ENCODE peak calls at places on chromosomes 16 and 17, in five cellular contexts. One of them, this sample, is unnamed.

GRCh38 chr16:59058261-59058660 is 324.1 kb upstream of the GOT2 start:
- DNase-seq in COR-L47: no peak
- DNase-seq in NCI-H774: no peak
- DNase-seq in Daoy: no peak
- DNase-seq in H7: no peak
- DNase-seq in this sample: no peak

GRCh38 chr17:55295411-55296170 is 30.8 kb downstream of the HLF start:
- DNase-seq in H7: peak
- DNase-seq in NCI-H774: peak
- DNase-seq in Daoy: peak
- DNase-seq in COR-L47: peak
- DNase-seq in this sample: peak

GRCh38 chr17:79008666-79009387 is 737 bp downstream of the CANT1 start:
- DNase-seq in COR-L47: no peak
- DNase-seq in Daoy: no peak
- DNase-seq in H7: peak
- DNase-seq in NCI-H774: no peak
- DNase-seq in this sample: no peak

GRCh38 chr16:53090271-53090590 is 35.4 kb downstream of the CHD9 start:
- DNase-seq in H7: no peak
- DNase-seq in NCI-H774: no peak
- DNase-seq in COR-L47: no peak
- DNase-seq in Daoy: no peak
- DNase-seq in this sample: no peak

GRCh38 chr17:80790021-80790765 is 201.4 kb upstream of the CHMP6 start:
- DNase-seq in Daoy: peak
- DNase-seq in NCI-H774: no peak
- DNase-seq in COR-L47: no peak
- DNase-seq in H7: no peak
- DNase-seq in this sample: no peak

GRCh38 chr17:75703591-75703990 is 17.7 kb upstream of the ITGB4 start:
- DNase-seq in H7: no peak
- DNase-seq in COR-L47: no peak
- DNase-seq in Daoy: no peak
- DNase-seq in NCI-H774: no peak
- DNase-seq in this sample: no peak

GRCh38 chr17:75011788-75012319 is 616 bp upstream of the MRPL58 start:
- DNase-seq in Daoy: peak
- DNase-seq in COR-L47: peak
- DNase-seq in NCI-H774: peak
- DNase-seq in H7: peak
- DNase-seq in this sample: no peak

GRCh38 chr17:2905269-2905668 is 109.0 kb downstream of the RAP1GAP2 start:
- DNase-seq in H7: no peak
- DNase-seq in COR-L47: no peak
- DNase-seq in NCI-H774: no peak
- DNase-seq in Daoy: no peak
- DNase-seq in this sample: no peak

GRCh38 chr17:740240-741055 is 8.1 kb downstream of the TLCD3A start:
- DNase-seq in H7: peak
- DNase-seq in COR-L47: no peak
- DNase-seq in NCI-H774: no peak
- DNase-seq in Daoy: no peak
- DNase-seq in this sample: no peak

This sample was measured in A172.